ENCODE peak calls at places on chromosomes 5 and 9, in five cellular contexts. F, Q, D, G and L are unnamed samples.

GRCh38 chr9:126650404-126650804 is 36.7 kb downstream of the LMX1B start:
- DNase-seq in F (no peak), Q (no peak), D (no peak), G (no peak), L (no peak)

GRCh38 chr9:104931256-104931655 is 3.3 kb upstream of the ABCA1 start:
- DNase-seq in F (no peak), Q (no peak), D (no peak), G (no peak), L (no peak)

GRCh38 chr5:154193636-154194035 is 3.1 kb downstream of the GALNT10 start:
- DNase-seq in F (no peak), Q (no peak), D (no peak), G (no peak), L (no peak)

GRCh38 chr5:102218159-102218558 is 77.9 kb downstream of the SLCO4C1 start:
- DNase-seq in F (no peak), Q (no peak), D (no peak), G (no peak), L (no peak)

GRCh38 chr5:151239237-151239861 is 13.6 kb upstream of the GM2A start:
- DNase-seq in F (peak), Q (peak), D (peak), G (peak), L (peak)

GRCh38 chr5:2505217-2505616 is 246.3 kb downstream of the IRX2 start:
- DNase-seq in F (no peak), Q (no peak), D (no peak), G (no peak), L (no peak)

GRCh38 chr9:96818535-96818934 is 35.8 kb downstream of the ZNF782 start:
- DNase-seq in F (no peak), Q (no peak), D (no peak), G (no peak), L (no peak)

GRCh38 chr5:5523066-5523505 is 100.6 kb downstream of the ICE1 start:
- DNase-seq in F (no peak), Q (no peak), D (peak), G (no peak), L (no peak)

GRCh38 chr5:103452666-103453065 is 109.9 kb downstream of the NUDT12 start:
- DNase-seq in F (no peak), Q (no peak), D (no peak), G (no peak), L (no peak)

GRCh38 chr5:100889165-100889564 is 13.9 kb downstream of the ST8SIA4 start:
- DNase-seq in F (no peak), Q (no peak), D (no peak), G (no peak), L (no peak)

GRCh38 chr5:149878371-149878770 is 66.2 kb downstream of the PDE6A start:
- DNase-seq in F (no peak), Q (no peak), D (no peak), G (no peak), L (no peak)

GRCh38 chr9:120264528-120264927 is 315.4 kb downstream of the CDK5RAP2 start:
- DNase-seq in F (no peak), Q (no peak), D (no peak), G (no peak), L (no peak)

GRCh38 chr5:28369418-28369817 is 1331.0 kb upstream of the CDH9 start:
- DNase-seq in F (no peak), Q (no peak), D (no peak), G (no peak), L (no peak)

GRCh38 chr5:13378073-13378472 is 566.4 kb downstream of the DNAH5 start:
- DNase-seq in F (no peak), Q (no peak), D (no peak), G (no peak), L (no peak)

GRCh38 chr9:92247981-92248380 is 45.5 kb downstream of the IARS1 start:
- DNase-seq in F (no peak), Q (no peak), D (no peak), G (no peak), L (no peak)

GRCh38 chr5:173620784-173621183 is 4.3 kb upstream of the BOD1 start:
- DNase-seq in F (no peak), Q (no peak), D (no peak), G (no peak), L (no peak)

GRCh38 chr5:56910123-56910951 is 941 bp downstream of the SETD9 start:
- DNase-seq in F (no peak), Q (peak), D (no peak), G (peak), L (no peak)
- TF ChIP-seq POLR2A in F (no peak), Q (peak), D (no peak), G (no peak), L (no peak)

DNA sequence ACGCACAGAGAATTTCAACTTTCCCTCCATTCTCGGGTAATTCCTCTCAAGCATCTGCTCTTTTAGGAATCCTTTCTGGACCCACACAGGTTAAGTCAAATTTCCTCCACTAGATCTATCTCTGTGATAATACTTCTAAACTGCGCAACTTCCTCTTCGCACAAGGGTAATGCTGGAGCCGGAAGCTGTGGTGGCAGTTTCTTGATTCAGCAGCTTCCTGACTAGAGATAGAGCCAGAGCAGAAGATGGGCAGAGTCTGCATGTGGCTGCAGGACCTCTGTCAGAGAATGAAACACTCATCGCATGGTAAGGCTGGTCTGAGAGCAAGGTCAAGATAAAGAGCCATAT is 11.1 kb upstream of the CDC42SE2 start:
- DNase-seq in F (no peak), Q (no peak), D (no peak), G (peak), L (no peak)
- TF ChIP-seq POLR2A in F (no peak), Q (no peak), D (no peak), G (no peak), L (no peak)

DNA sequence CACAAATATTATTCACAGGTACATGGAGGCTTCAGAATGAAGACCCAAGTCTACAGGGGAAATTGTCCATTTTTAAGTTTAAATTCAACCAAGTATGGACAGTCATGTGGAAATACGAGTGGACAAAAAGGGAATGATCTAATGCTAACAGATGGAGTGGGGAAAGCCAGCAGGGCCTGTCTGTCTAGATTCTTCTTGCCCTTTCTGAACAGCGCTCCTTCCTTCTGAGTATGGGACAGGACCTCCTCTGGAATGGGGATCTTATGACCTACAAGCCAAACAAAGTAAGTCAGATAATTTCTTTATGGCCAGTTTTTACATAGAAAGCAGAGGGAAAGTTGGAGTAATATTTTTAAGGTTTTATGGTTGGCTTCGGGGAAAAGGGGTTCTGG is 119.8 kb upstream of the NEK6 start:
- DNase-seq in F (no peak), Q (no peak), D (no peak), G (no peak), L (no peak)
- TF ChIP-seq POLR2A in F (no peak), Q (no peak), D (no peak), G (no peak), L (no peak)

DNA sequence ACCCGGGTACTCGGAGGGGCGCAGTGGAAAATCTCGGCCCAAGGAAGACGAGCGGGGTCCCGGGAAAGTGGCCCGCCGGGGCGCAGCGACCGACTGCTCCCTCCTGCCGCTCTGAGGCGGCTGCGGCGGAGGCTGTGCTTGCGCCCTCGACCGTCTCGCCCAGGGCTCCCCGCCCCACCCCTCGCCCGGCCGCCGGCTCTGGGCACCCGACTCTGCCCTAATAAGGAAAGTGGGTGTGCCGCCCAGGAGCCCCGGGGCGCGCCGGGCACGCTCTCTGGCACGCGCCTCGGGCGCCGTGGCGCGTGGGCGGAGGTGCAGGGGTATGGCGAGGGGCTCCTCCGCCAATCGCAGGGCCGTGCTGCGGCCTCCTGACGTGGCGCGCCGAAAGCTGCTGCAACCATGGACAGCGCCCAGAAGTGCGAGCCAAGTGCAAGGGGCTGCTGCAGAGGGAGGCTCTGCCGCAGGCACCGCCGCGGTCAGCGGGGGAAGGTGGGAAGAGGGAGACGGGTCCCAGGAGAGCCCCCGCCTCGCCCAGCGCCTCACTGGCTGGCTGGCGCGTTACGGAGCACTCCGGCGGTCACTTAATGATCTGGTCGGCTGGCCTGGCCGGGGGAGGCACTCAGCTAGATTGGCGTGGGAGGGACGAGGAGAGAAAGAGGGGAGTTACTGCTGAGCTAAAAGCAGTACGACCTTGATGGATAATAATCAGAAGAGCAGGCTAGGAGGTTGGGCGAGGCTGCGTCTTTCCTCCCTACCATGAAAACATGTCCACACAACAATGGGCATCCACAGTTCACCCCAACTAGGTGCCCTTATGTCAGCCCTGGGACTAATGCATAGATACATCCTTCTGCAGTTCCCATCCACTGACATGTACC is at the start of gene PRUNE2:
- DNase-seq in F (no peak), Q (peak), D (no peak), G (peak), L (peak)
- TF ChIP-seq POLR2A in F (no peak), Q (no peak), D (no peak), G (no peak), L (no peak)

DNA sequence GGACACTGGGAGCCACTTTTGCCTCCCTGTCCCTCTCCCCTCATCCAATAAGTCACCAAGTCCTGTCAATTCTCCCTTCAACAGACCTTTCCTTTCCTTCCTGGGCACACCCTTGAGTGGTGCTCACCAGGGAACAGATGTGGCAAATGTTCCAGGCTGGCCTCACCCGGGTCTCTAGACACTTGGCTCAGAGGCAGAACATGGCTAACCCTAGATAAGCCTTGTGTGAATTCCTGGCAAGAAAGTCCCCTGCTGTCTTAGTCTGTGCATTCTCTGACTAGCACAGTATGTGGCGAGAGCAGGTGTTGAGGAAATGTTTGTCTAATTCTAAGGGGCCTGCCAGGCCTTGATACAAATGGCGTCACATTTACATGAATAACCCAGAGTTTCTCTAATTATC is 41.2 kb upstream of the PTGS1 start:
- DNase-seq in F (no peak), Q (no peak), D (no peak), G (no peak), L (no peak)
- TF ChIP-seq POLR2A in F (no peak), Q (no peak), D (no peak), G (no peak), L (no peak)

DNA sequence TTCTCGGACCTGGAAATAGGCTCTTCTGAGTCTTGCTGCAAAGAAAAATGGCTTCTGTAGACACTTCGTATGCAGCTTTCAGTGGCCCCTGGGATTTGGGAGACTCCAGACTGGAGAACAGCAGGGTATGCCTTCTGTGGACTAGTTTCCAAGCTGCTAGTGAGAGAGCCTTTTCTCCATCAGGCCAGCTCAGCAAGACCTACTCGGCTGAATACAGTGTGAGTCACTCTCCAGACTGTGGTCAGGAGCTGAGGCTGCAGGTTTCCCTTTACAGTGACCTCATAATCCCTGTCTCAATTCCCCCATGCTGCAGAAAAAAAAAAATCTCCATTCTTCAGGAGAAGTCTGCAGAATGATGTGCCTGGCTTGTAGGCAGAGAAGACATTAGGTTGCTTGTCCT is 78.1 kb upstream of the TNFSF8 start:
- DNase-seq in F (peak), Q (no peak), D (no peak), G (no peak), L (peak)
- TF ChIP-seq POLR2A in F (no peak), Q (no peak), D (no peak), G (no peak), L (no peak)

GRCh38 chr5:170628691-170629565 is 125.1 kb downstream of the KCNIP1 start:
- DNase-seq in F (no peak), Q (no peak), D (no peak), G (no peak), L (no peak)
- TF ChIP-seq POLR2A in F (no peak), Q (no peak), D (no peak), G (no peak), L (no peak)

GRCh38 chr9:35054185-35054835 is 18.1 kb downstream of the VCP start:
- DNase-seq in F (no peak), Q (no peak), D (no peak), G (no peak), L (no peak)

GRCh38 chr9:35054871-35055644 is 17.4 kb downstream of the VCP start:
- DNase-seq in F (no peak), Q (no peak), D (no peak), G (no peak), L (no peak)

GRCh38 chr9:35057271-35057620 is 15.2 kb downstream of the VCP start:
- DNase-seq in F (no peak), Q (no peak), D (no peak), G (no peak), L (no peak)

GRCh38 chr9:35059438-35059837 is 13.0 kb downstream of the VCP start:
- DNase-seq in F (no peak), Q (no peak), D (no peak), G (no peak), L (no peak)

DNA sequence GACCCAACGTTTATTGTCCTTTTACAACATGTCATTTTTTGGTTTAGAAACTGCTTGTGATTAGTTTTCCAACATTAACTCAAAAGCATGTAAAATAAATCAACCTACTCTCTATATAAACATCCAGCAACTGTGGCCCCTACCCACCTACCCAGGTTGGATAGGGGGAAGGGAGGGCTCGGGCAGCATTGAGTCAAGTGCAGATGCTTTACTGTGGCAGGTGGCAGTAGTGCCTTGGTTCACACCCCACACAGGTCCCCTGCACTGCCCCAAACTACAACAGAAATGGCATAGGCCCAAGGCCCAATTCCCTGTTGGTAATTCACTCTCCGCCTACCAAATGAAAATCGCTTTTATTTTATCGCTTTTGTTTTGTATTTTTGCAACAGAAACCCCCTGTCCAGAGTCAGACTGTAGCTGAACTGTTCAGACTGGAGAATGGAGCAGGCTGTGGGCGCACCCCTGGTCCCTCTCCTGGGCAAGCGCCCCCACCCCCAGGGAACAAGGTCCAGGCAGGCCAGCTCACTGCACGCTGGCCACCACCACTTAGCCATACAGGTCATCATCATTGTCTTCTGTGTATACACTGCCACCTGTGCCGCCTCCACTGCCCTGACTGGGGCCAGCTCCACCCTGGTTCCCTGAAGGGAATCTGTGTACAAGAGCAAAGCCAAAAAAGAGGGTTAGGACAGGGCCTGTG is 15.7 kb downstream of the VCP start:
- DNase-seq in F (no peak), Q (no peak), D (no peak), G (no peak), L (no peak)
- TF ChIP-seq POLR2A in F (no peak), Q (no peak), D (no peak), G (no peak), L (no peak)

DNA sequence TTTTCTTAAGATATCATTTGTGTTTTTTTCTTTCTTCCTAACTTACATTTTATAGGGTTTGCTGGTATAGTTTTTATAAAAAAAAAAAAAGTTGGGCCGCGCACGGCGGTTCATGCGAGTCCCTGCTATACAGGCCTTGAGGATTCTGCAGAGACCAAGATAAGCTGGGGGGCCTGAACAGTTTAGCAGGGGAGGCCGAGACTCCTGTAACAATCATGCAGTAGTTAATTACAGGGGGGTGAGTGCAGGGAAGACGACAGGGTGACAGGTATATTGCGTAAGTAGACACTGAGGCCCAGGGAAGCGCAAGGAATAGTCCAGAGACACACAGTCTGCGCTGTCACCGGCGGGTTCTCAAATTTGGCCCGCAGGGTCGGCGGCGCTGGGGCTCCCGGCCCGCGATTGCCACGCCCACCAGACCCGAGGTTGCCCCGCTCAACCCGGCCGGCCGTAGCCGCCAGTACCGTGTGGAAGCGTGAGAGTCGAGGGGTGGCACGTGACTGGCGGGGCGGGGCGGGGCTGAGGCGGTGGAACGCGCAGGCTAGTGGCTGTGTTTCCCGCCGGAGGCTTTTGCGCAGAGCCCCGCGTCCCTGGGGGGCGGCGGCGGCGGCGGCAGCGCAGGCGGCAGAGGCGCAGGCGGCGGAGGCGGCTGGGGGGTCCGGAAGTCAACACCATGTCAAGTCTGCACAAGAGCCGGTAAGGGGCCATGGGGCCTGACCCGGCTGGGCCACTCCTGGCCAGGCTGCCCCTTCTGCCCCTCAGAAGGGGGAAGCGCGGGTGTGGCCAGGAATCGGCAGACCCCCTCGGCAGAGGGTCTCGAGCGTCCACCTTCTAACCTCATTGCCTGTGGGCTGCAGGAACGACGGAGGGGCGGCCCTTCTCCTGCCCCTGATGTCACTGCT is at the start of gene TBC1D13:
- DNase-seq in F (peak), Q (peak), D (peak), G (peak), L (peak)
- TF ChIP-seq POLR2A in F (peak), Q (peak), D (no peak), G (peak), L (peak)